ENCODE peak calls at places on chromosomes 1 and 21, in eight cellular contexts. One of them, this sample, is unnamed.

GRCh38 chr1:156458181-156458503 is 42.4 kb downstream of the MEF2D start:
- DNase-seq in D721Med: no peak
- DNase-seq in kidney epithelial cell: peak; percentile 25
- DNase-seq in AML-193: no peak
- DNase-seq in stimulated activated CD4-positive, alpha-beta T cell treated with anti-CD3 and anti-CD28 coated beads, Interleukin-4, amount 100 ng/mL, for 48 hours: no peak
- DNase-seq in A549: peak; percentile 58
- DNase-seq in GOT3: no peak
- DNase-seq in NCI-H82: no peak
- DNase-seq in this sample: no peak

GRCh38 chr1:54238353-54239040 is 38.5 kb downstream of the MRPL37 start:
- DNase-seq in NCI-H82: no peak
- DNase-seq in kidney epithelial cell: no peak
- DNase-seq in A549: no peak
- DNase-seq in stimulated activated CD4-positive, alpha-beta T cell treated with anti-CD3 and anti-CD28 coated beads, Interleukin-4, amount 100 ng/mL, for 48 hours: no peak
- DNase-seq in D721Med: no peak
- DNase-seq in AML-193: peak; percentile 61
- DNase-seq in GOT3: no peak
- DNase-seq in this sample: no peak

GRCh38 chr21:21383126-21383525 is 384.9 kb downstream of the NCAM2 start:
- DNase-seq in AML-193: no peak
- DNase-seq in kidney epithelial cell: no peak
- DNase-seq in GOT3: no peak
- DNase-seq in A549: no peak
- DNase-seq in D721Med: no peak
- DNase-seq in NCI-H82: no peak
- DNase-seq in stimulated activated CD4-positive, alpha-beta T cell treated with anti-CD3 and anti-CD28 coated beads, Interleukin-4, amount 100 ng/mL, for 48 hours: no peak
- DNase-seq in this sample: no peak

GRCh38 chr1:11301593-11301992 is 28.6 kb downstream of the UBIAD1 start:
- DNase-seq in NCI-H82: peak; percentile 60
- DNase-seq in stimulated activated CD4-positive, alpha-beta T cell treated with anti-CD3 and anti-CD28 coated beads, Interleukin-4, amount 100 ng/mL, for 48 hours: no peak
- DNase-seq in D721Med: no peak
- DNase-seq in A549: no peak
- DNase-seq in AML-193: no peak
- DNase-seq in kidney epithelial cell: no peak
- DNase-seq in GOT3: no peak
- DNase-seq in this sample: no peak

GRCh38 chr1:16248603-16249534 is 11.9 kb upstream of the CPLANE2 start:
- DNase-seq in GOT3: no peak
- DNase-seq in stimulated activated CD4-positive, alpha-beta T cell treated with anti-CD3 and anti-CD28 coated beads, Interleukin-4, amount 100 ng/mL, for 48 hours: no peak
- DNase-seq in D721Med: no peak
- DNase-seq in AML-193: no peak
- DNase-seq in NCI-H82: peak; percentile 67
- DNase-seq in A549: no peak
- DNase-seq in kidney epithelial cell: peak; percentile 75
- DNase-seq in this sample: peak; percentile 75

GRCh38 chr1:112507896-112508241 is 896 bp upstream of the WNT2B start:
- DNase-seq in stimulated activated CD4-positive, alpha-beta T cell treated with anti-CD3 and anti-CD28 coated beads, Interleukin-4, amount 100 ng/mL, for 48 hours: no peak
- DNase-seq in NCI-H82: peak; percentile 64
- DNase-seq in AML-193: no peak
- DNase-seq in GOT3: no peak
- DNase-seq in kidney epithelial cell: no peak
- DNase-seq in A549: no peak
- DNase-seq in D721Med: peak; percentile 58
- DNase-seq in this sample: no peak

GRCh38 chr1:230822092-230822581 is 46.2 kb downstream of the C1orf198 start:
- DNase-seq in GOT3: no peak
- DNase-seq in AML-193: no peak
- DNase-seq in kidney epithelial cell: no peak
- DNase-seq in A549: no peak
- DNase-seq in stimulated activated CD4-positive, alpha-beta T cell treated with anti-CD3 and anti-CD28 coated beads, Interleukin-4, amount 100 ng/mL, for 48 hours: no peak
- DNase-seq in NCI-H82: no peak
- DNase-seq in D721Med: no peak
- DNase-seq in this sample: no peak

GRCh38 chr1:203692565-203693470 is 66.2 kb downstream of the ATP2B4 start:
- DNase-seq in stimulated activated CD4-positive, alpha-beta T cell treated with anti-CD3 and anti-CD28 coated beads, Interleukin-4, amount 100 ng/mL, for 48 hours: no peak
- DNase-seq in GOT3: peak; percentile 33
- DNase-seq in D721Med: no peak
- DNase-seq in kidney epithelial cell: peak; percentile 76
- DNase-seq in AML-193: no peak
- DNase-seq in NCI-H82: peak; percentile 55
- DNase-seq in A549: peak; percentile 82
- DNase-seq in this sample: no peak

GRCh38 chr1:14634497-14634896 is 36.0 kb downstream of the KAZN start:
- DNase-seq in AML-193: no peak
- DNase-seq in kidney epithelial cell: no peak
- DNase-seq in D721Med: no peak
- DNase-seq in stimulated activated CD4-positive, alpha-beta T cell treated with anti-CD3 and anti-CD28 coated beads, Interleukin-4, amount 100 ng/mL, for 48 hours: no peak
- DNase-seq in A549: no peak
- DNase-seq in GOT3: no peak
- DNase-seq in NCI-H82: no peak
- DNase-seq in this sample: no peak

GRCh38 chr1:13813398-13814012 is 113.5 kb downstream of the PRDM2 start:
- DNase-seq in GOT3: no peak
- DNase-seq in A549: no peak
- DNase-seq in AML-193: no peak
- DNase-seq in stimulated activated CD4-positive, alpha-beta T cell treated with anti-CD3 and anti-CD28 coated beads, Interleukin-4, amount 100 ng/mL, for 48 hours: peak; percentile 62
- DNase-seq in kidney epithelial cell: no peak
- DNase-seq in NCI-H82: peak; percentile 59
- DNase-seq in D721Med: no peak
- DNase-seq in this sample: no peak

GRCh38 chr1:239719642-239720258 is 333.4 kb downstream of the CHRM3 start:
- DNase-seq in stimulated activated CD4-positive, alpha-beta T cell treated with anti-CD3 and anti-CD28 coated beads, Interleukin-4, amount 100 ng/mL, for 48 hours: no peak
- DNase-seq in GOT3: no peak
- DNase-seq in kidney epithelial cell: no peak
- DNase-seq in D721Med: no peak
- DNase-seq in A549: no peak
- DNase-seq in NCI-H82: no peak
- DNase-seq in AML-193: peak; percentile 87
- DNase-seq in this sample: no peak

GRCh38 chr1:199690520-199690919 is 337.0 kb upstream of the NR5A2 start:
- DNase-seq in stimulated activated CD4-positive, alpha-beta T cell treated with anti-CD3 and anti-CD28 coated beads, Interleukin-4, amount 100 ng/mL, for 48 hours: no peak
- DNase-seq in kidney epithelial cell: no peak
- DNase-seq in NCI-H82: no peak
- DNase-seq in GOT3: no peak
- DNase-seq in AML-193: peak; percentile 28
- DNase-seq in A549: no peak
- DNase-seq in D721Med: no peak
- DNase-seq in this sample: no peak

GRCh38 chr1:44603718-44604117 is 70.6 kb downstream of the TMEM53 start:
- DNase-seq in GOT3: no peak
- DNase-seq in A549: no peak
- DNase-seq in kidney epithelial cell: no peak
- DNase-seq in D721Med: no peak
- DNase-seq in AML-193: no peak
- DNase-seq in NCI-H82: no peak
- DNase-seq in stimulated activated CD4-positive, alpha-beta T cell treated with anti-CD3 and anti-CD28 coated beads, Interleukin-4, amount 100 ng/mL, for 48 hours: no peak
- DNase-seq in this sample: no peak

GRCh38 chr1:25619101-25619890 is 2.7 kb downstream of the MAN1C1 start:
- DNase-seq in AML-193: no peak
- DNase-seq in kidney epithelial cell: no peak
- DNase-seq in GOT3: no peak
- DNase-seq in stimulated activated CD4-positive, alpha-beta T cell treated with anti-CD3 and anti-CD28 coated beads, Interleukin-4, amount 100 ng/mL, for 48 hours: peak; percentile 42
- DNase-seq in D721Med: peak; percentile 19
- DNase-seq in A549: no peak
- DNase-seq in NCI-H82: peak; percentile 92
- DNase-seq in this sample: no peak

GRCh38 chr1:163095223-163095622 is 26.1 kb downstream of the RGS4 start:
- DNase-seq in stimulated activated CD4-positive, alpha-beta T cell treated with anti-CD3 and anti-CD28 coated beads, Interleukin-4, amount 100 ng/mL, for 48 hours: no peak
- DNase-seq in GOT3: no peak
- DNase-seq in kidney epithelial cell: no peak
- DNase-seq in NCI-H82: no peak
- DNase-seq in D721Med: no peak
- DNase-seq in A549: no peak
- DNase-seq in AML-193: no peak
- DNase-seq in this sample: no peak

GRCh38 chr1:215776336-215776735 is 209.2 kb downstream of the KCTD3 start:
- DNase-seq in stimulated activated CD4-positive, alpha-beta T cell treated with anti-CD3 and anti-CD28 coated beads, Interleukin-4, amount 100 ng/mL, for 48 hours: no peak
- DNase-seq in NCI-H82: peak; percentile 80
- DNase-seq in AML-193: no peak
- DNase-seq in kidney epithelial cell: no peak
- DNase-seq in GOT3: no peak
- DNase-seq in A549: no peak
- DNase-seq in D721Med: no peak
- DNase-seq in this sample: no peak

GRCh38 chr1:173153503-173153902 is 53.6 kb downstream of the TNFSF4 start:
- DNase-seq in GOT3: no peak
- DNase-seq in stimulated activated CD4-positive, alpha-beta T cell treated with anti-CD3 and anti-CD28 coated beads, Interleukin-4, amount 100 ng/mL, for 48 hours: no peak
- DNase-seq in A549: no peak
- DNase-seq in AML-193: no peak
- DNase-seq in kidney epithelial cell: no peak
- DNase-seq in D721Med: no peak
- DNase-seq in NCI-H82: no peak
- DNase-seq in this sample: no peak

GRCh38 chr1:147238925-147239820 is 3.3 kb upstream of the CHD1L start:
- DNase-seq in stimulated activated CD4-positive, alpha-beta T cell treated with anti-CD3 and anti-CD28 coated beads, Interleukin-4, amount 100 ng/mL, for 48 hours: no peak
- DNase-seq in GOT3: no peak
- DNase-seq in A549: no peak
- DNase-seq in AML-193: no peak
- DNase-seq in NCI-H82: no peak
- DNase-seq in D721Med: no peak
- DNase-seq in kidney epithelial cell: no peak
- DNase-seq in this sample: no peak

GRCh38 chr1:16139473-16139962 is 16.4 kb downstream of the EPHA2 start:
- DNase-seq in stimulated activated CD4-positive, alpha-beta T cell treated with anti-CD3 and anti-CD28 coated beads, Interleukin-4, amount 100 ng/mL, for 48 hours: no peak
- DNase-seq in GOT3: peak; percentile 16
- DNase-seq in kidney epithelial cell: peak; percentile 86
- DNase-seq in NCI-H82: no peak
- DNase-seq in D721Med: no peak
- DNase-seq in A549: peak; percentile 57
- DNase-seq in AML-193: no peak
- DNase-seq in this sample: no peak

GRCh38 chr1:207134550-207134949 is 30.5 kb downstream of the C4BPA start:
- DNase-seq in AML-193: peak; percentile 67
- DNase-seq in A549: no peak
- DNase-seq in stimulated activated CD4-positive, alpha-beta T cell treated with anti-CD3 and anti-CD28 coated beads, Interleukin-4, amount 100 ng/mL, for 48 hours: no peak
- DNase-seq in kidney epithelial cell: no peak
- DNase-seq in NCI-H82: no peak
- DNase-seq in D721Med: no peak
- DNase-seq in GOT3: no peak
- DNase-seq in this sample: no peak

GRCh38 chr21:42554251-42554937 is 40.7 kb downstream of the SLC37A1 start:
- DNase-seq in stimulated activated CD4-positive, alpha-beta T cell treated with anti-CD3 and anti-CD28 coated beads, Interleukin-4, amount 100 ng/mL, for 48 hours: no peak
- DNase-seq in D721Med: no peak
- DNase-seq in GOT3: no peak
- DNase-seq in kidney epithelial cell: no peak
- DNase-seq in NCI-H82: peak; percentile 16
- DNase-seq in AML-193: no peak
- DNase-seq in A549: no peak
- DNase-seq in this sample: no peak

GRCh38 chr1:90854559-90854958 is 137.5 kb upstream of the BARHL2 start:
- DNase-seq in A549: no peak
- DNase-seq in GOT3: no peak
- DNase-seq in D721Med: no peak
- DNase-seq in AML-193: no peak
- DNase-seq in kidney epithelial cell: no peak
- DNase-seq in NCI-H82: no peak
- DNase-seq in stimulated activated CD4-positive, alpha-beta T cell treated with anti-CD3 and anti-CD28 coated beads, Interleukin-4, amount 100 ng/mL, for 48 hours: no peak
- DNase-seq in this sample: no peak

GRCh38 chr1:111930356-111930755 is 59.1 kb downstream of the KCND3 start:
- DNase-seq in D721Med: no peak
- DNase-seq in GOT3: no peak
- DNase-seq in A549: no peak
- DNase-seq in NCI-H82: no peak
- DNase-seq in stimulated activated CD4-positive, alpha-beta T cell treated with anti-CD3 and anti-CD28 coated beads, Interleukin-4, amount 100 ng/mL, for 48 hours: no peak
- DNase-seq in AML-193: no peak
- DNase-seq in kidney epithelial cell: no peak
- DNase-seq in this sample: no peak

GRCh38 chr1:67261646-67262045 is 46.0 kb upstream of the IL12RB2 start:
- DNase-seq in D721Med: no peak
- DNase-seq in AML-193: no peak
- DNase-seq in NCI-H82: peak; percentile 36
- DNase-seq in A549: no peak
- DNase-seq in stimulated activated CD4-positive, alpha-beta T cell treated with anti-CD3 and anti-CD28 coated beads, Interleukin-4, amount 100 ng/mL, for 48 hours: no peak
- DNase-seq in GOT3: no peak
- DNase-seq in kidney epithelial cell: no peak
- DNase-seq in this sample: no peak

GRCh38 chr21:15695241-15695640 is 34.5 kb upstream of the USP25 start:
- DNase-seq in GOT3: no peak
- DNase-seq in kidney epithelial cell: no peak
- DNase-seq in NCI-H82: no peak
- DNase-seq in D721Med: no peak
- DNase-seq in A549: no peak
- DNase-seq in AML-193: no peak
- DNase-seq in stimulated activated CD4-positive, alpha-beta T cell treated with anti-CD3 and anti-CD28 coated beads, Interleukin-4, amount 100 ng/mL, for 48 hours: no peak
- DNase-seq in this sample: no peak

GRCh38 chr1:113676524-113676923 is 82.8 kb downstream of the PHTF1 start:
- DNase-seq in A549: no peak
- DNase-seq in NCI-H82: no peak
- DNase-seq in D721Med: no peak
- DNase-seq in stimulated activated CD4-positive, alpha-beta T cell treated with anti-CD3 and anti-CD28 coated beads, Interleukin-4, amount 100 ng/mL, for 48 hours: no peak
- DNase-seq in kidney epithelial cell: no peak
- DNase-seq in GOT3: no peak
- DNase-seq in AML-193: no peak
- DNase-seq in this sample: no peak

GRCh38 chr1:101203812-101204540 is 32.8 kb upstream of the S1PR1 start:
- DNase-seq in kidney epithelial cell: no peak
- DNase-seq in AML-193: no peak
- DNase-seq in GOT3: no peak
- DNase-seq in D721Med: no peak
- DNase-seq in A549: no peak
- DNase-seq in NCI-H82: peak; percentile 99
- DNase-seq in stimulated activated CD4-positive, alpha-beta T cell treated with anti-CD3 and anti-CD28 coated beads, Interleukin-4, amount 100 ng/mL, for 48 hours: no peak
- DNase-seq in this sample: no peak

GRCh38 chr1:185894806-185895205 is 160.6 kb downstream of the HMCN1 start:
- DNase-seq in kidney epithelial cell: no peak
- DNase-seq in NCI-H82: no peak
- DNase-seq in AML-193: no peak
- DNase-seq in GOT3: no peak
- DNase-seq in A549: no peak
- DNase-seq in D721Med: no peak
- DNase-seq in stimulated activated CD4-positive, alpha-beta T cell treated with anti-CD3 and anti-CD28 coated beads, Interleukin-4, amount 100 ng/mL, for 48 hours: no peak
- DNase-seq in this sample: no peak

GRCh38 chr1:145918992-145919939 is 749 bp upstream of the PEX11B start:
- DNase-seq in AML-193: peak; percentile 28
- DNase-seq in stimulated activated CD4-positive, alpha-beta T cell treated with anti-CD3 and anti-CD28 coated beads, Interleukin-4, amount 100 ng/mL, for 48 hours: no peak
- DNase-seq in NCI-H82: peak; percentile 67
- DNase-seq in kidney epithelial cell: peak; percentile 25
- DNase-seq in A549: peak; percentile 47
- DNase-seq in GOT3: peak; percentile 16
- DNase-seq in D721Med: no peak
- DNase-seq in this sample: peak; percentile 9

GRCh38 chr1:185853739-185854138 is 119.5 kb downstream of the HMCN1 start:
- DNase-seq in NCI-H82: no peak
- DNase-seq in AML-193: no peak
- DNase-seq in A549: peak; percentile 12
- DNase-seq in GOT3: no peak
- DNase-seq in stimulated activated CD4-positive, alpha-beta T cell treated with anti-CD3 and anti-CD28 coated beads, Interleukin-4, amount 100 ng/mL, for 48 hours: no peak
- DNase-seq in D721Med: no peak
- DNase-seq in kidney epithelial cell: peak; percentile 14
- DNase-seq in this sample: no peak

GRCh38 chr1:113073457-113073950 is 506 bp downstream of the LRIG2 start:
- DNase-seq in GOT3: no peak
- DNase-seq in stimulated activated CD4-positive, alpha-beta T cell treated with anti-CD3 and anti-CD28 coated beads, Interleukin-4, amount 100 ng/mL, for 48 hours: no peak
- DNase-seq in AML-193: no peak
- DNase-seq in kidney epithelial cell: peak; percentile 18
- DNase-seq in NCI-H82: peak; percentile 79
- DNase-seq in D721Med: no peak
- DNase-seq in A549: peak; percentile 54
- DNase-seq in this sample: peak; percentile 63

GRCh38 chr1:73783367-73783766 is 414.6 kb downstream of the LRRIQ3 start:
- DNase-seq in A549: peak; percentile 11
- DNase-seq in GOT3: no peak
- DNase-seq in NCI-H82: no peak
- DNase-seq in AML-193: no peak
- DNase-seq in D721Med: no peak
- DNase-seq in stimulated activated CD4-positive, alpha-beta T cell treated with anti-CD3 and anti-CD28 coated beads, Interleukin-4, amount 100 ng/mL, for 48 hours: no peak
- DNase-seq in kidney epithelial cell: no peak
- DNase-seq in this sample: no peak

GRCh38 chr1:54668567-54668966 is 27.0 kb downstream of the MROH7 start:
- DNase-seq in AML-193: no peak
- DNase-seq in A549: no peak
- DNase-seq in D721Med: no peak
- DNase-seq in kidney epithelial cell: no peak
- DNase-seq in GOT3: no peak
- DNase-seq in NCI-H82: no peak
- DNase-seq in stimulated activated CD4-positive, alpha-beta T cell treated with anti-CD3 and anti-CD28 coated beads, Interleukin-4, amount 100 ng/mL, for 48 hours: no peak
- DNase-seq in this sample: no peak

GRCh38 chr1:78543941-78544630 is 53.3 kb downstream of the PTGFR start:
- DNase-seq in D721Med: no peak
- DNase-seq in GOT3: no peak
- DNase-seq in A549: no peak
- DNase-seq in AML-193: no peak
- DNase-seq in stimulated activated CD4-positive, alpha-beta T cell treated with anti-CD3 and anti-CD28 coated beads, Interleukin-4, amount 100 ng/mL, for 48 hours: no peak
- DNase-seq in NCI-H82: no peak
- DNase-seq in kidney epithelial cell: no peak
- DNase-seq in this sample: no peak

This sample was measured in hypothalamus.